ENCODE peak calls at places on chromosome 5, in six cellular contexts. G is brain microvascular endothelial cell, X is coronary artery, W is fibroblast of mammary gland, E is mesendoderm, Q is AG09309. R is an unnamed sample.

GRCh38 chr5:139908749-139909148 is 113.1 kb downstream of the PSD2 start:
- DNase-seq in Q (peak), G (no peak), W (peak), X (peak), E (no peak), R (no peak)

GRCh38 chr5:79023947-79024346 is 38.8 kb upstream of the ARSB start:
- DNase-seq in W (no peak), Q (no peak), E (no peak), G (no peak), X (no peak), R (no peak)

GRCh38 chr5:36607838-36608783 is 1.7 kb downstream of the SLC1A3 start:
- DNase-seq in W (peak), X (no peak), G (peak), Q (peak), E (no peak), R (no peak)

GRCh38 chr5:132677191-132677590 is 3.4 kb downstream of the IL4 start:
- DNase-seq in W (peak), X (peak), E (peak), G (peak), Q (peak), R (peak)

GRCh38 chr5:156815988-156816599 is 34.0 kb upstream of the PPP1R2B start:
- DNase-seq in Q (peak), E (peak), G (no peak), W (peak), X (no peak), R (no peak)

GRCh38 chr5:158751961-158752655 is 347.6 kb downstream of the EBF1 start:
- DNase-seq in G (no peak), W (no peak), X (no peak), Q (no peak), E (no peak), R (no peak)

GRCh38 chr5:102958481-102959011 is 161.4 kb downstream of the GIN1 start:
- DNase-seq in Q (no peak), G (peak), E (no peak), X (no peak), W (peak), R (no peak)

GRCh38 chr5:38467353-38468040 is 88.9 kb downstream of the LIFR start:
- DNase-seq in G (no peak), X (peak), Q (no peak), W (peak), E (no peak), R (peak)

GRCh38 chr5:137561572-137561971 is 62.4 kb upstream of the SPOCK1 start:
- DNase-seq in W (no peak), Q (no peak), E (no peak), G (no peak), X (no peak), R (no peak)

GRCh38 chr5:42840279-42840678 is 28.6 kb upstream of the SELENOP start:
- DNase-seq in X (no peak), G (peak), Q (peak), E (no peak), W (peak), R (peak)

GRCh38 chr5:83711982-83712601 is 8.6 kb downstream of the HAPLN1 start:
- DNase-seq in E (peak), W (peak), X (no peak), G (peak), Q (no peak), R (peak)

GRCh38 chr5:6656680-6657079 is 23.4 kb downstream of the SRD5A1 start:
- DNase-seq in Q (no peak), W (peak), X (no peak), E (no peak), G (no peak), R (no peak)

GRCh38 chr5:96049398-96050272 is 88.0 kb upstream of the ELL2 start:
- DNase-seq in X (no peak), Q (peak), G (peak), E (peak), W (peak), R (no peak)

GRCh38 chr5:78293856-78294249 is 645 bp downstream of the AP3B1 start:
- DNase-seq in W (no peak), E (peak), G (no peak), X (no peak), Q (no peak), R (no peak)

GRCh38 chr5:51371052-51371451 is 12.2 kb upstream of the ISL1 start:
- DNase-seq in X (no peak), Q (no peak), E (no peak), G (no peak), W (no peak), R (no peak)

GRCh38 chr5:67165524-67166459 is 30.8 kb downstream of the CD180 start:
- DNase-seq in G (peak), X (peak), W (peak), Q (peak), E (peak), R (peak)

GRCh38 chr5:80192507-80193241 is 63.2 kb downstream of the SERINC5 start:
- DNase-seq in E (no peak), Q (no peak), X (no peak), G (peak), W (no peak), R (peak)

GRCh38 chr5:94407023-94407422 is 211.4 kb downstream of the KIAA0825 start:
- DNase-seq in X (no peak), E (no peak), W (no peak), G (no peak), Q (no peak), R (no peak)

GRCh38 chr5:134252671-134253070 is 26.8 kb upstream of the PPP2CA start:
- DNase-seq in Q (no peak), W (peak), E (no peak), X (no peak), G (peak), R (no peak)

GRCh38 chr5:139854953-139855352 is 59.3 kb downstream of the PSD2 start:
- DNase-seq in Q (no peak), W (no peak), E (no peak), G (no peak), X (no peak), R (no peak)

GRCh38 chr5:3786165-3786564 is 190.5 kb downstream of the IRX1 start:
- DNase-seq in G (no peak), W (no peak), X (no peak), E (no peak), Q (no peak), R (no peak)

GRCh38 chr5:35736280-35736679 is 118.6 kb downstream of the SPEF2 start:
- DNase-seq in E (no peak), Q (no peak), G (no peak), X (no peak), W (peak), R (no peak)

GRCh38 chr5:157162919-157163510 is 3.0 kb downstream of the GARIN3 start:
- DNase-seq in X (no peak), G (no peak), Q (no peak), W (no peak), E (no peak), R (no peak)

GRCh38 chr5:132076202-132076830 is 2.7 kb downstream of the CSF2 start:
- DNase-seq in X (no peak), G (no peak), E (no peak), W (no peak), Q (no peak), R (no peak)

GRCh38 chr5:144035341-144035740 is 135.1 kb downstream of the YIPF5 start:
- DNase-seq in G (no peak), W (no peak), E (no peak), X (no peak), Q (no peak), R (no peak)

GRCh38 chr5:87151547-87151946 is 116.1 kb upstream of the RASA1 start:
- DNase-seq in Q (peak), W (peak), E (no peak), G (peak), X (no peak), R (no peak)

GRCh38 chr5:138353550-138353893 is 1.0 kb downstream of the KDM3B start:
- DNase-seq in W (peak), X (no peak), G (no peak), Q (no peak), E (no peak), R (no peak)

GRCh38 chr5:177065480-177065879 is 21.2 kb upstream of the FGFR4 start:
- DNase-seq in E (no peak), Q (no peak), X (no peak), G (no peak), W (no peak), R (no peak)

GRCh38 chr5:151071021-151071420 is 9.8 kb downstream of the TNIP1 start:
- DNase-seq in W (no peak), Q (no peak), G (no peak), E (no peak), X (no peak), R (no peak)

GRCh38 chr5:147869112-147869511 is 9.4 kb upstream of the SCGB3A2 start:
- DNase-seq in X (no peak), Q (no peak), G (no peak), E (peak), W (no peak), R (no peak)

GRCh38 chr5:161190086-161190485 is 338.1 kb upstream of the ATP10B start:
- DNase-seq in X (no peak), W (peak), E (no peak), Q (no peak), G (no peak), R (no peak)

GRCh38 chr5:143506881-143507552 is 103.5 kb upstream of the NR3C1 start:
- DNase-seq in Q (peak), W (peak), G (peak), E (no peak), X (no peak), R (no peak)

GRCh38 chr5:133277744-133278143 is 225.9 kb downstream of the HSPA4 start:
- DNase-seq in E (no peak), Q (no peak), G (no peak), X (no peak), W (no peak), R (no peak)

GRCh38 chr5:175383350-175383749 is 60.6 kb downstream of the DRD1 start:
- DNase-seq in Q (no peak), G (no peak), E (peak), X (no peak), W (peak), R (no peak)

GRCh38 chr5:170164921-170165320 is 59.2 kb downstream of the FOXI1 start:
- DNase-seq in W (no peak), G (no peak), Q (no peak), X (no peak), E (no peak), R (no peak)

GRCh38 chr5:59661306-59661705 is 232.2 kb downstream of the PDE4D start:
- DNase-seq in X (no peak), Q (no peak), G (no peak), W (peak), E (no peak), R (no peak)

GRCh38 chr5:82414043-82414393 is 135.9 kb upstream of the RPS23 start:
- DNase-seq in G (no peak), Q (no peak), W (no peak), E (no peak), X (no peak), R (no peak)

GRCh38 chr5:83473344-83474169 is 2.0 kb downstream of the VCAN start:
- DNase-seq in G (peak), E (peak), X (peak), Q (peak), W (peak), R (peak)

GRCh38 chr5:134086943-134087305 is 27.6 kb upstream of the TCF7 start:
- DNase-seq in G (no peak), E (no peak), Q (no peak), X (no peak), W (no peak), R (no peak)

GRCh38 chr5:134818776-134819175 is 27.0 kb upstream of the C5orf24 start:
- DNase-seq in Q (no peak), E (no peak), G (no peak), X (no peak), W (no peak), R (no peak)

GRCh38 chr5:57770029-57770428 is 287.4 kb upstream of the ACTBL2 start:
- DNase-seq in Q (no peak), G (no peak), W (no peak), X (no peak), E (no peak), R (no peak)
- H3K4me3 ChIP-seq in Q (no peak), G (no peak), W (no peak), X (no peak), E (no peak), R (no peak)

DNA sequence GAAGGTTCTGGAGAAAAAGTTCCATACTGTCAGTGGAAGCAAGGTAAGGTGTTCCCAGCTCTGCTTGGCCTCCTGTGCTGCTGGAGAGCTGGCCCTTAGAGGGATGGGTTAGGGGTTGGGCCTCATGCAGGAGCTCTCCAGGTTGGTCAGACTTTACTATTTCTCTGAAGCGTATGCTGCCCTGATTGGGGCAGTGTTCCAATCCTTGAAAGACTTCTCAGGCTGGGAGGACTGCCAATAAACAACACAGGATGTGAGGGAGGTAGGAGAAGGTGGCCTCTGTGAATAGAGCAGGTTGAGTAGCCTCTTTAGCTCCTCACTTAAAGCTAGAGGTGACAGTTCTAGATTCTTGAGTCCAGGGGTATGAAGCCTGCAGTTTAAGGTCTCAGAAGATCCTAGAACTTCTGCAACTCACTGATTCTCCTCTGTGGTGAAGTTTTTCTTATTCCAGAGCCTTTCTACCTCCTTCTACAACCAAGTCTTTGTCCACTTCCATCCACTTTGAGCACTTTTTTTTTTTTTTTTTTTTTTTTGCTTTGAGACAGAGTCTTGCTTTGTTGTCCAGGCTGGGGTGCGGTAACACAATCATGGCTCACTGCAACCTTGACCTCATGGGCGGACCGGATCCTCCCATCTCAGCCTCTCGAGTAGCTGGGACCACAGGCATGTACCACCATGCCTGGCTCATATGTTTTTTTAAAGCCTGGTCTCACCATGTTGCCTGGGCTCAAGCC is 3.0 kb downstream of the HNRNPAB start:
- DNase-seq in W (peak), X (peak), E (no peak), G (peak), Q (no peak), R (no peak)
- H3K4me3 ChIP-seq in W (no peak), X (no peak), E (no peak), G (peak), Q (no peak), R (no peak)

DNA sequence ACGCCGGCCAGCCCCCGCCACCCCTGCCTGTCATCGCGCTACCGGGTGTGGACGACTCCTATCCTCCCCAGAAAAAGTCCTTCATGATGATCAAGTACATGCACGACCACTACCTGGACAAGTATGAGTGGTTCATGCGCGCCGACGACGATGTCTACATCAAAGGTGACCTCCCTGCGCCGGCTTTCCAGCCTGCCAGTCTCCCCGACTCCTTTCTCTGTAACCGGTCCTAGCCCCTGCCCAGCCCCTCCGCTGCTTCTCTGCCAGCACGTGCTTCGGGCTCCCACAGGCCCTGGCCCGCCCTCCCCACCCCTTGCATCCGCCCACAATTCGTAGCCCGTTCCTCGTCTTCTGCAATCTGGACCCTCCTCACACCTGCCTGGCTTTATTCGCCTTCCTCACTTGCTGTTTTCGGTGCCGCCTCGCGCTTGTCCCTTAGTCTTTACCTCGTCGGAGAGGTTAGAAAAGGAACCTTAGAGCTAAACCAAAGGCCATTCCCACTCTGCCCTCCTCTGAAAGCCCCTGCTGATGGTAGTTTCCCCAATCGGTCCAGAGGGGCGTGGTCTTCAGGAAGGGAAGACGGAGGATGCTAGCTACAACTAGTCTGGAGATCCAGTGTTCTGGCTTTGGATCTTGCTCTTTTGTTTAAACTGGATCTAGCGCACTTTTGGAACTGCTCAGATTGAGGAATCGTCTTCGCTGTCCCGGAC is 1.4 kb downstream of the CHSY3 start:
- DNase-seq in Q (no peak), W (peak), X (peak), G (no peak), E (peak), R (no peak)
- H3K4me3 ChIP-seq in Q (peak), W (peak), X (peak), G (peak), E (peak), R (peak)

DNA sequence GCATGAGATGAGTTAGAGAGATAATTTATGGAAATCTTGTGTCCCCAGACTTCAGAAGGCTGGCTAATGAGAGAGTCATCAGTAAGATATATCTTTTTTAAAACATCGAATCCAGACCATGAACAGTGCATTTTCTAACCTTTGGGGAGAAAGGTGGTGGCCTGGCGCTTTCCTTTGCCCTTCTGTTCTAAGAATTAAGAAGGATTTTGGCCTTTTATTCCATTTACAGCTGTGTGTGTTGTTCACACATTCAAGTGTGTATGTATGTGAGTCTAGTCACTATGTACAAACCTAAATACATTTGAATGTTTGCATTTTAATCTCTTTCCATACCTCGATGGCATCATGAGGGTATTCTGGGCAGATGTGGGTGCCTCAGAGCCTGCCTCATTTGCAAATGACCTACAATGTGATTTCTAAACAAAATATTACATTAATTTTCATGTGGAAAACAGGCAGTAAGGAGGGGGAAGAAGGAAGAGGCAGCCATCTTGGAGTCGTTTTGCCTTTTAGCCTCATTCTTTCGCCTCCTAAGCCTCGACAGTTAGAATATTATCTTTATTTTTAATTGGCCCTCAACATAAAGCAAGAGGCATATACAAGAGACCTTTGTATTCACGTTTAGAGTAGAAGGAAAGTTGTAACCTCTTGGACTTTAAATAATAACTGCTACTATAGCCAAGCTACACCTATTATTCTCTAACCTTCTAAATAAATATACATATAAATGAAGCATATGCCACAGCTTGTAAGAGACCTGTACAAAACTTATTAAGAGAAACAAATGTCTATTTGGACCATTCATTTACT is 125.3 kb upstream of the TMEM161B start:
- DNase-seq in W (no peak), X (no peak), E (no peak), Q (no peak), G (no peak), R (no peak)
- H3K4me3 ChIP-seq in W (no peak), X (no peak), E (no peak), Q (no peak), G (no peak), R (no peak)